ENCODE peak calls at places on chromosomes 13 and 19, in ten cellular contexts. A is esophagus squamous epithelium; E is neural progenitor cell; C is thoracic aorta; X is body of pancreas; U is ascending aorta; S is lower lobe of right lung; O is suprapubic skin; J is CD8-positive, alpha-beta memory T cell; K is AG04450. Z is an unnamed sample.

GRCh38 chr13:94596575-94596971 is 621 bp upstream of the TGDS start:
- DNase-seq in O (no peak), U (no peak), X (no peak), C (no peak), J (no peak), A (no peak), S (no peak), K (no peak), E (no peak), Z (no peak)

GRCh38 chr19:7869910-7870511 is 4.2 kb downstream of the PRR36 start:
- DNase-seq in K (no peak), O (peak; percentile 87), C (no peak), E (peak; percentile 81), X (peak; percentile 66), J (peak; percentile 45), U (no peak), A (no peak), S (peak; percentile 70), Z (no peak)

GRCh38 chr13:32940601-32941000 is 75.6 kb upstream of the KL start:
- DNase-seq in S (no peak), A (no peak), U (no peak), O (no peak), X (peak; percentile 22), E (no peak), C (no peak), J (no peak), K (peak; percentile 6), Z (no peak)

GRCh38 chr19:43721469-43722048 is 5.7 kb downstream of the IRGC start:
- DNase-seq in K (no peak), A (no peak), C (no peak), E (no peak), O (no peak), X (no peak), U (no peak), J (no peak), S (no peak), Z (no peak)

GRCh38 chr19:52871466-52871865 is 14.0 kb upstream of the ZNF468 start:
- DNase-seq in E (no peak), C (no peak), U (no peak), S (no peak), A (no peak), K (no peak), O (no peak), X (no peak), J (no peak), Z (no peak)

GRCh38 chr19:3250675-3251074 is 26.2 kb downstream of the CELF5 start:
- DNase-seq in K (no peak), S (no peak), E (no peak), X (no peak), C (no peak), A (no peak), J (peak; percentile 14), U (no peak), O (no peak), Z (no peak)

GRCh38 chr19:534088-534487 is 2.5 kb downstream of the CDC34 start:
- DNase-seq in O (no peak), E (no peak), J (no peak), U (no peak), C (no peak), X (no peak), A (no peak), S (no peak), K (no peak), Z (no peak)

GRCh38 chr13:42753697-42754096 is 27.7 kb upstream of the FAM216B start:
- DNase-seq in A (no peak), O (no peak), K (no peak), E (no peak), U (no peak), J (no peak), C (no peak), X (no peak), S (no peak), Z (no peak)

GRCh38 chr19:17950310-17951150 is 16.4 kb upstream of the KCNN1 start:
- DNase-seq in X (no peak), O (no peak), S (no peak), U (no peak), C (no peak), E (peak; percentile 67), J (peak; percentile 60), A (no peak), K (no peak), Z (no peak)

GRCh38 chr19:13350761-13351160 is 155.5 kb downstream of the CACNA1A start:
- DNase-seq in U (no peak), S (no peak), A (no peak), C (no peak), J (no peak), E (no peak), K (no peak), O (no peak), X (no peak), Z (no peak)

GRCh38 chr19:2787115-2787514 is 1.8 kb downstream of the THOP1 start:
- DNase-seq in K (no peak), S (no peak), A (no peak), J (no peak), C (no peak), X (no peak), U (no peak), E (no peak), O (no peak), Z (no peak)

GRCh38 chr13:95455782-95456181 is 96.7 kb upstream of the CLDN10 start:
- DNase-seq in E (no peak), J (no peak), U (no peak), S (no peak), A (no peak), C (no peak), K (no peak), O (no peak), X (no peak), Z (no peak)

GRCh38 chr13:27339299-27339698 is 68.7 kb downstream of the RASL11A start:
- DNase-seq in K (no peak), J (no peak), O (no peak), X (peak; percentile 25), A (no peak), C (no peak), E (peak; percentile 63), S (no peak), U (no peak), Z (no peak)

GRCh38 chr19:13920940-13921744 is 15.1 kb downstream of the CC2D1A start:
- DNase-seq in O (no peak), J (no peak), A (no peak), X (no peak), K (no peak), U (no peak), C (no peak), S (no peak), E (peak; percentile 50), Z (no peak)

GRCh38 chr19:9474975-9475374 is 23.4 kb downstream of the ZNF560 start:
- DNase-seq in U (no peak), J (no peak), K (no peak), E (no peak), X (no peak), C (no peak), S (no peak), A (no peak), O (no peak), Z (no peak)

GRCh38 chr19:19738564-19738963 is 5.7 kb upstream of the ZNF14 start:
- DNase-seq in C (no peak), O (no peak), X (no peak), U (no peak), J (no peak), S (no peak), K (no peak), A (no peak), E (no peak), Z (no peak)

GRCh38 chr13:99322297-99323103 is 15.3 kb upstream of the GPR183 start:
- DNase-seq in O (no peak), C (no peak), J (no peak), E (no peak), A (no peak), U (no peak), K (no peak), X (no peak), S (no peak), Z (no peak)
- H3K27ac ChIP-seq in O (peak overlapping the region; percentile 55), C (no peak overlapping the region), J (peak overlapping the region; percentile 7), E (no peak overlapping the region), A (peak overlapping the region; percentile 58), U (peak overlapping the region; percentile 63), K (peak overlapping the region; percentile 47), X (peak overlapping the region; percentile 57), S (peak overlapping the region; percentile 42), Z (peak overlapping the region; percentile 68)

GRCh38 chr13:44117351-44117750 is 237.6 kb downstream of the LACC1 start:
- DNase-seq in S (no peak), O (no peak), E (no peak), U (no peak), K (no peak), X (no peak), C (no peak), J (no peak), A (no peak), Z (no peak)
- H3K4me3 ChIP-seq in S (no peak overlapping the region), O (no peak overlapping the region), E (no peak overlapping the region), U (no peak overlapping the region), K (no peak overlapping the region), X (no peak overlapping the region), C (peak overlapping the region; percentile 20), J (no peak overlapping the region), A (no peak overlapping the region), Z (no peak overlapping the region)

DNA sequence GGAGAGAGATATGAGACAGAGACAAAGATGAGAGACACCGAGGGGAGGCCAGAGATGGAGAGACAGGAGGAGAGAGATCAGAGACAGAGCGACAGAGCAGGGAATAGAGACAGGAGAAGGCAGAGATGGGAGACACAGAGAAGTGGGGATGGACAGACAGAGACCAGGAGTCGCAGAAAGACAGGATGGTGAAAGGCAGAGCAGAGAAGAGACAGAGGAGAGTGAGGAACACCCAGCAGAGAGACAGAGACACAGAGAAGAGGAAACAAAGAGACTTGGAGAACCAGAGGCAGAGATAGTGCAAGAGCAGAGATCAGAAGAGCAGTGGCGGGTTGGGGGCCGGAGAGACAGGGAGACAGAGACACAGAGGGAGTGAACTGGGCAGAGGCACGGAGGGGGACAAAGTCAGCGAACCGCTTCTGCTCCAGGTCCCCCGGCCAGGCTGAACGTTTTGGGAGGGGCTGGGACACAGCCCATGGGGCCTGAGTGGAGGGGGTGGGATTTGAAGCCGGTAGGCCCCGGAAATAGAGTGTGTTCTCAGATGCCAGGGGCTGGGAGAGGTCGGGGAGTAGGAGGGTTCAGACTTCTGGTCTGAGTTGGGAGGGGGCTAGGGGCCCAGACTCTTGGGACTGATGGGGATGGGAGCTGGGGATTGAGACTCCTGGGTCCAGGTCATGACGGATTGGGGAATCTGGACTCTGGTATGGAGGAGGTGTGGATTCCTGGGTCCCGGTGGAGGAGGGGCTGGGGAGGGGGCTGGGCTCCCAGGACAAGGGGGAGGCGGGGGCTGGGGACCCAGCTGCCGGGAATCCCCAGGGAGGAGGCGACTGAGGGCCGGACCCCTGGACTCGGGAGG is 654 bp downstream of the ZNF579 start:
- DNase-seq in J (no peak), K (no peak), A (no peak), U (no peak), S (no peak), X (no peak), C (no peak), O (no peak), E (peak; percentile 56), Z (no peak)
- H3K27ac ChIP-seq in J (peak overlapping the region; percentile 12), K (peak overlapping the region; percentile 73), A (peak overlapping the region; percentile 89), U (peak overlapping the region; percentile 89), S (peak overlapping the region; percentile 91), X (peak overlapping the region; percentile 90), C (peak overlapping the region; percentile 79), O (peak overlapping the region; percentile 71), E (peak overlapping the region; percentile 70), Z (peak overlapping the region; percentile 93)

DNA sequence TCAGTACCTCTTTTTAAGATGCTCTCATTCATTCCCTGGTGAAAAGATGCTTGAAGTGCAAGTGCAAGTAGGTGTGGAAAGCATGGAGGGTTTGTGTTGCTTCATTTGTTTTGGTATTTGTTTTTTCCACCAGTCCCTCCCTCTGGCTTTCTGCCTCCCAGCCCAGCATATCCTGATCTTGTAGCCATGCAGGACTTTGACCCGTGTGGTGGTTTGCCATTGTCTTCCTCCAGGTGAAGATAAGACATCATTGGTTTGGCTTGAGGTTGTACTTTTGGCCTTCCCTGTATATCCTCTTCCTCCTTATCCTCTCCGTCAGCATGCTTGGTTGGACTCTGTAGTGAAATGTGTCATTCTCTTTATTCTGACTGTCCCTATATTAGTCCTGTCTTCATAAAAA is 9.1 kb downstream of the SPINT2 start:
- DNase-seq in U (no peak), X (peak; percentile 45), C (no peak), S (no peak), K (no peak), A (no peak), J (no peak), E (no peak), O (no peak), Z (no peak)
- H3K4me3 ChIP-seq in U (no peak overlapping the region), X (no peak overlapping the region), C (no peak overlapping the region), S (no peak overlapping the region), K (no peak overlapping the region), A (no peak overlapping the region), J (no peak overlapping the region), E (no peak overlapping the region), O (no peak overlapping the region), Z (no peak overlapping the region)

Z was measured in coronary artery.